ENCODE peak calls at places on chromosomes 6 and 20, in six cellular contexts. P is astrocyte, D is endodermal cell, H is tibial artery, N is H9, X is upper lobe of right lung. S is an unnamed sample. For H3K9me3 and H3K27me3, the result is how much of the 10 kb centered on the place peaks cover.

GRCh38 chr6:163970846-163971564 is 556.5 kb downstream of the QKI start:
- DNase-seq in P (no peak), D (no peak), H (no peak), N (no peak), X (no peak), S (no peak)

GRCh38 chr6:88135578-88136114 is 30.5 kb downstream of the CNR1 start:
- DNase-seq in P (no peak), D (no peak), H (no peak), N (no peak), X (no peak), S (no peak)

GRCh38 chr20:10708342-10709185 is 34.8 kb upstream of the JAG1 start:
- DNase-seq in P (peak), D (no peak), H (no peak), N (no peak), X (no peak), S (no peak)

GRCh38 chr6:116304538-116305097 is 24.9 kb upstream of the TSPYL1 start:
- DNase-seq in P (no peak), D (no peak), H (no peak), N (no peak), X (no peak), S (no peak)

GRCh38 chr6:21468487-21468886 is 125.1 kb upstream of the SOX4 start:
- DNase-seq in P (no peak), D (no peak), H (no peak), N (no peak), X (no peak), S (no peak)

GRCh38 chr6:45613678-45614077 is 235.9 kb upstream of the SUPT3H start:
- DNase-seq in P (no peak), D (no peak), H (no peak), N (no peak), X (no peak), S (no peak)

GRCh38 chr6:108360919-108361311 is 66.1 kb downstream of the AFG1L start:
- DNase-seq in P (no peak), D (no peak), H (no peak), N (no peak), X (no peak), S (no peak)

GRCh38 chr20:59146801-59147118 is 16.9 kb upstream of the ZNF831 start:
- DNase-seq in P (no peak), D (no peak), H (no peak), N (no peak), X (no peak), S (no peak)

GRCh38 chr6:5783584-5784089 is 223.1 kb downstream of the NRN1 start:
- DNase-seq in P (no peak), D (peak), H (no peak), N (no peak), X (no peak), S (no peak)

GRCh38 chr6:116412270-116412669 is 41.5 kb downstream of the DSE start:
- DNase-seq in P (no peak), D (no peak), H (no peak), N (no peak), X (no peak), S (no peak)

GRCh38 chr6:145814035-145814500 is 527 bp downstream of the FBXO30 start:
- DNase-seq in P (peak), D (peak), H (peak), N (peak), X (no peak), S (no peak)

GRCh38 chr20:63542031-63542559 is 4.9 kb upstream of the PTK6 start:
- DNase-seq in P (no peak), D (no peak), H (no peak), N (no peak), X (no peak), S (no peak)

GRCh38 chr20:905396-905961 is 10.7 kb downstream of the ANGPT4 start:
- DNase-seq in P (no peak), D (no peak), H (peak), N (no peak), X (no peak), S (no peak)

GRCh38 chr6:161487694-161488093 is 213.8 kb upstream of the AGPAT4 start:
- DNase-seq in P (peak), D (no peak), H (no peak), N (no peak), X (no peak), S (no peak)

GRCh38 chr6:52494298-52495072 is 74.3 kb downstream of the EFHC1 start:
- DNase-seq in P (no peak), D (no peak), H (no peak), N (no peak), X (no peak), S (no peak)
- H3K27ac ChIP-seq in P (no peak), D (no peak), H (no peak), N (no peak), X (no peak), S (no peak)

GRCh38 chr6:107305391-107305790 is 154.0 kb downstream of the PDSS2 start:
- DNase-seq in P (no peak), D (no peak), H (no peak), N (no peak), X (no peak), S (no peak)
- H3K9me3 ChIP-seq in P (under half), D (under half), H (under half), N (under half), X (under half), S (under half)

DNA sequence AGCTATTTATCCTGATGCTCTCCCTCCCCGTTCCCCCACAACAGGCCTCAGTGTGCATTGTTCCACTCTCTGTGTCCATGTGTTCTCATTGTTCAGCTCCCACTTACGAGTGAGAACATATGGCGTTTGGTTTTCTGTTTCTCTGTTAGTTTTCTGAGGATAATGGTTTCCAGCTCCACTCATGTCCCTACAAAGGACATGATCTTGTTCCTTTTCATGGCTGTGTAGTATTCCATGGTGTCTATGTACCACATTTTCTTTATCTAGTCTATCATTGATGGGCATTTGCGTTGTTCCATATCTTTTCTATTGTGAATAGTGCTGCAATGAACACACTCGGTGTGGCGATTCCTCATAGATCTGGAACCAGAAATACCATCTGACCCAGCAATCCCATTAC is 225.9 kb upstream of the CDH4 start:
- DNase-seq in P (no peak), D (no peak), H (no peak), N (no peak), X (no peak), S (no peak)
- H3K27me3 ChIP-seq in P (under half), D (under half), H (under half), N (under half), X (under half), S (under half)

GRCh38 chr6:71367763-71368162 is 79.2 kb downstream of the OGFRL1 start:
- DNase-seq in P (no peak), D (no peak), H (no peak), N (peak), X (no peak), S (no peak)

GRCh38 chr6:71368284-71368683 is 79.7 kb downstream of the OGFRL1 start:
- DNase-seq in P (no peak), D (no peak), H (no peak), N (no peak), X (no peak), S (no peak)

GRCh38 chr6:71364910-71365542 is 76.4 kb downstream of the OGFRL1 start:
- DNase-seq in P (peak), D (no peak), H (no peak), N (no peak), X (no peak), S (no peak)
- H3K27ac ChIP-seq in P (no peak), D (no peak), H (no peak), N (no peak), X (no peak), S (no peak)

GRCh38 chr6:31332637-31333602 is 24.1 kb downstream of the HLA-B start:
- DNase-seq in P (no peak), D (no peak), H (no peak), N (no peak), X (no peak), S (no peak)
- H3K9me3 ChIP-seq in P (under half), D (under half), H (under half), N (under half), X (under half), S (under half)

GRCh38 chr6:48057611-48058010 is 53.4 kb downstream of the PTCHD4 start:
- DNase-seq in P (no peak), D (no peak), H (no peak), N (no peak), X (no peak), S (no peak)

GRCh38 chr6:48067148-48067709 is 43.8 kb downstream of the PTCHD4 start:
- DNase-seq in P (no peak), D (no peak), H (no peak), N (no peak), X (no peak), S (no peak)

DNA sequence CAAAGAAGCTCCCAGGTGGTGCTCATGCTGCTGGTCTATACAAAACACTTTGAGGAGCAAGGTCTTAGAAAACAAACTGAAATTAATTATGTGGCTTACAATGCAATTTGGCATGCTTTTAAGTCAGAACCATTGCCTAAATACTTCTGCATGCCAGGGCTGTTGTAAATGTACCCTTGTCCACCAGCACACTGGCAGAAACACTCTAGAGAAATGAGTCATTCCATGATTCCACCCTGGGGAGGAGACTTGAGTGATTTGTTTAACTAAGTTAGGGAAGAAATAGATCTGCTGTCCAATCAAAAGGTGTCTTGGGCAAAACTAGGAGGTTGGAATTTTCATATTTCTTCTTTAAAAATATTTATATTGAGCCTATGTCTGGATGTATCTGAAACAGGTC is 49.4 kb downstream of the PTCHD4 start:
- DNase-seq in P (peak), D (no peak), H (no peak), N (no peak), X (no peak), S (no peak)
- H3K27me3 ChIP-seq in P (under half), D (under half), H (under half), N (under half), X (under half), S (under half)

DNA sequence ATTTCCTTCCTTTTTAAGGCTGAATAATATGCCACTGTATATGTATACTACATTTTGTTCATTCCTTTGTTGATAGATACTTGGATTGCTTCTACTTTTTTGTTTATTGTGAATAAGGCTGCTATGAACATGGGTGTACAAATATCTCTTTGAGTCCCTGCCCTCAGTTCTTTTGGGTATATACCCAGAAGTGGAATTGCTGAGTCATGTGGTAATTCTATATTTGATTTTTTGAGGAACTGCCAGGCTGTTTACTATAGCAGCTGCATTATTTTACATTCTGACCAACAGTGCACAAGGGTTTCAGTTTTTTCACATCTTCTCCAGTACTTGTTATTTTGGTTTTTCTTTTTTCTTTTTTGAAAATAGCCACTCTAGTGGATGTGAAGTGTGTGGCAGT is 34.1 kb downstream of the CDS2 start:
- DNase-seq in P (no peak), D (no peak), H (no peak), N (no peak), X (no peak), S (no peak)
- H3K27ac ChIP-seq in P (no peak), D (no peak), H (no peak), N (no peak), X (no peak), S (no peak)

GRCh38 chr20:35947907-35948306 is 6.4 kb downstream of the SCAND1 start:
- DNase-seq in P (no peak), D (no peak), H (no peak), N (no peak), X (no peak), S (no peak)
- H3K9me3 ChIP-seq in P (under half), D (under half), H (under half), N (under half), X (under half), S (under half)

S was measured in CD4-positive, alpha-beta T cell.